ENCODE peak calls at places on chromosomes 7 and 10, in five cellular contexts. G is HepG2, H is K562, L is GM12878, B is SK-N-SH. P is an unnamed sample.

GRCh38 chr10:21526952-21527633 is 1.6 kb upstream of the SKIDA1 start:
- DNase-seq in G (peak; percentile 70), H (peak; percentile 68), L (no peak), B (peak; percentile 73), P (no peak)

GRCh38 chr10:48231699-48232315 is 42.7 kb downstream of the FRMPD2 start:
- DNase-seq in G (no peak), H (no peak), L (peak; percentile 64), B (no peak), P (no peak)

GRCh38 chr10:125521721-125522680 is 161.0 kb downstream of the TEX36 start:
- DNase-seq in G (peak; percentile 23), H (peak; percentile 63), L (no peak), B (peak; percentile 59), P (peak; percentile 25)

GRCh38 chr10:20614911-20615310 is 282.2 kb downstream of the NEBL start:
- DNase-seq in G (no peak), H (no peak), L (no peak), B (no peak), P (no peak)

GRCh38 chr7:105177026-105177425 is 163.0 kb downstream of the KMT2E start:
- DNase-seq in G (no peak), H (no peak), L (no peak), B (no peak), P (no peak)

GRCh38 chr10:73892314-73893080 is 18.1 kb upstream of the CAMK2G start:
- DNase-seq in G (no peak), H (no peak), L (no peak), B (no peak), P (no peak)

GRCh38 chr10:108598831-108599230 is 1324.5 kb downstream of the XPNPEP1 start:
- DNase-seq in G (peak; percentile 23), H (no peak), L (no peak), B (no peak), P (no peak)

GRCh38 chr10:97434055-97434454 is 8.1 kb downstream of the PGAM1 start:
- DNase-seq in G (no peak), H (no peak), L (no peak), B (no peak), P (no peak)

GRCh38 chr10:42984761-42985325 is 92.0 kb upstream of the RET start:
- DNase-seq in G (no peak), H (no peak), L (no peak), B (no peak), P (no peak)

GRCh38 chr7:157612664-157613561 is 276.1 kb downstream of the DNAJB6 start:
- DNase-seq in G (no peak), H (no peak), L (no peak), B (no peak), P (peak; percentile 35)

GRCh38 chr7:5670173-5670933 is 111.1 kb downstream of the RNF216 start:
- DNase-seq in G (peak; percentile 34), H (no peak), L (no peak), B (no peak), P (peak; percentile 71)
- TF ChIP-seq REST in G (no peak), H (no peak), L (no peak), B (no peak), P (no peak)

GRCh38 chr10:103481974-103482531 is 3.0 kb upstream of the CALHM3 start:
- DNase-seq in G (peak; percentile 74), H (peak; percentile 52), L (no peak), B (peak; percentile 77), P (peak; percentile 51)
- TF ChIP-seq GABPA in G (no peak), H (no peak), L (no peak), B (no peak), P (no peak)

GRCh38 chr10:88873757-88874156 is 6.3 kb upstream of the STAMBPL1 start:
- DNase-seq in G (no peak), H (no peak), L (no peak), B (no peak), P (no peak)

GRCh38 chr10:88874271-88874670 is 5.8 kb upstream of the STAMBPL1 start:
- DNase-seq in G (no peak), H (no peak), L (no peak), B (no peak), P (no peak)

GRCh38 chr10:88877298-88877697 is 2.7 kb upstream of the STAMBPL1 start:
- DNase-seq in G (no peak), H (no peak), L (no peak), B (no peak), P (no peak)

GRCh38 chr10:88879754-88880286 is at the start of gene STAMBPL1:
- DNase-seq in G (no peak), H (no peak), L (peak; percentile 50), B (no peak), P (peak; percentile 88)

DNA sequence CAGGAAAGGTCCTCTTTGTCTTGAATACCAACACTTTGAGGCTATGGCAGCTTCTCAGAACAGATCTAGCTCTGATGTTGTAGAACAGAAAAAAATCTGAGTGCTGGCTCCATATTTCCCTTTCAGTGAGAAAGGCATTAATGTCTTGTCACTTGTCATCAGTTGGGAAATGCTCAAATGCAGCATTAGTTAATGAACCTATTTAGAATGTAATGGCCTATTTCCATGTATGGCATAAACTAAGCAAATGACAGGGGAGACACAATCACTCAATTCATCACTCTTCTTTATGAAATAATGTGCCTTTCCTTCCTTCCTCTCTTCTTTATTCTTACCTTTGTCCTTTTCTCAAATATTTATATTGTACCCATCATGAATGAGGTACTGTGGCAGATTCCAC is 5.0 kb upstream of the STAMBPL1 start:
- DNase-seq in G (no peak), H (no peak), L (no peak), B (no peak), P (no peak)
- TF ChIP-seq REST in G (no peak), H (no peak), L (no peak), B (no peak), P (no peak)

GRCh38 chr7:106206826-106207541 is 77.8 kb downstream of the NAMPT start:
- DNase-seq in G (no peak), H (no peak), L (no peak), B (no peak), P (no peak)

GRCh38 chr7:106201176-106201575 is 83.6 kb downstream of the NAMPT start:
- DNase-seq in G (no peak), H (no peak), L (no peak), B (no peak), P (no peak)

GRCh38 chr7:106199813-106200364 is 84.9 kb downstream of the NAMPT start:
- DNase-seq in G (no peak), H (no peak), L (no peak), B (no peak), P (no peak)

GRCh38 chr7:106205621-106206222 is 79.1 kb downstream of the NAMPT start:
- DNase-seq in G (no peak), H (no peak), L (peak; percentile 23), B (no peak), P (no peak)
- TF ChIP-seq GABPA in G (no peak), H (no peak), L (no peak), B (no peak), P (no peak)

GRCh38 chr10:87987206-87987605 is 123.8 kb downstream of the PTEN start:
- DNase-seq in G (no peak), H (no peak), L (no peak), B (no peak), P (no peak)

DNA sequence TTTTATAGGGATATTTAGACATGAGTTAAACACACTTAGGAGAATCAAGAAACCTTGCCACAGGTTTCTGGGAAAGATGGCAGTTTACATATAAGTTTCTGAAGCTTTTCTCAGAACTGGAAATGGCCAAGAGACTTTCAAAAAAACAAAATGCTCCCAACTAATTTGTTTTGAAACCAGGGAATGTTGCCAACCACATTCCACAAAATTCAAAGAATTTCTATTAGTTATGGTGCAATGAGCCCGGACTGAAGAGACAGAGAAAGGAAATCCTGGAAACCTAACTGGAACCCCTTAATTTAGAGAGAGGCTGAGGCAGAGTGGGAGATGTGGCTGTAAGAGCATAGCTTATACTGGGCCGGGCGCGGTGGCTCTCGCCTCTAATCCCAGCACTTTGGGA is 128.5 kb downstream of the PTEN start:
- DNase-seq in G (no peak), H (no peak), L (no peak), B (no peak), P (no peak)
- TF ChIP-seq REST in G (no peak), H (no peak), L (no peak), B (no peak), P (no peak)

DNA sequence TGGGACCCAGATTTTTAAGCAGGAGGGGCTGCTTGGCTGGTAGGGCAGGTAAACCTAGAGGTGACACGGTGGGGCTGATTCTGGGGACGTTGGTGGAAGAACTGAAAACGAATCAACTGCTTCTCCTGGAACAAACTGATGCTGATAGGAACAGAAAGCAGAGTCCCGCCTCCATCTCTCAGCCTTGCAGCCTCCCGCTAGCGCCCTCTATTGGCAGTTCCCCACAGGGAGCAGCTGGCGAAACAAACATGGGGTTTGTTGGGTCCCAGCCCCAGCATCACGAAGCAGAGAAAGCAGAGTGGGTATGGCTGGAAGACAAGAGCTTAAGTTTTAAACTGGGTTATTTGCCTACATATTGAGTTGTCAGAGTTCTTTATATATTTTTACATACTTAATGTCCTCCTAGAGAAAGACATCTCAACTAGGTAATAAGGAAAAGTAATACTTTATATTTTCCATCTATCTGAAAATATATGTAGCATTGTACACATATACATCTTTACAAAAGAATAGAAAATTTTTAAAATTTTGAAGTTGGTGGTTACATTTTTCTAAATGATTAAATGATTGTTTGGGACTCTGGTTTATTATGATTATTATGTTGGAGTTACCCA is 42.3 kb upstream of the FOXI2 start:
- DNase-seq in G (peak; percentile 39), H (peak; percentile 17), L (no peak), B (peak; percentile 65), P (no peak)
- TF ChIP-seq GABPA in G (no peak), H (no peak), L (no peak), B (no peak), P (no peak)

DNA sequence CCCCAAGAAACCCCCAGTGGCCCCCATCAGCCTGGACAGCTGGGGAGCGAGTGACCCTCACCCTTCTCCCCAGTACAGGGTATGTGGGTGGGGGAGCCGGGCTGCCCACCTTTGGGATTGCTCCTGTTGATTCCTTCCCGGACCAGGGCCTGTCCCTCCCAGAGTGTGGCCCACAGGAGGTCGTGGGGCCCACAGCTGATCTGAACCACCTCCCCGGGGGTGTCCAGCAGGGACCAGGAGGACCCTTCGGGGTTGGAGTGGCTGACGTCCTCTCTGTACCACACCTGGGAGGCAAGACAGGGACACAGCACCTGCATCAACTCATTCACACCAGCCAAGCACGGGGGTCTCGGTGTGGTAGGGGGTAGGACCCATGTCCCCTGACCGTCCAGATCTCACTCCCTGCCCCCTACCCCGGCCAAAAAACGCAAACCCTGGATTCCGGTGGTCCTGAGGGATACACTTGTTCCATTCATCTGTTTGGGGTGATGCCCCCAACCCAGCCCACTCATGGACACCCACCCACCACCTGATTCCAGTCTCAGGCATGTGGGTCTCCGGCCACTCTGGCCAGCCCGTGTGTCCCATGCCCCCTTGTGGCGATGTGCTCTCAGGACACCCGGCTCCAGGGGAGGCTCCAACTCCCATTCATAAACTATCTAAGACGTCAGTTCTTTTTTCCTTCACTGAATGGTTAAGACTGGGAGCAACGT is 10.9 kb downstream of the TECPR1 start:
- DNase-seq in G (peak; percentile 27), H (peak; percentile 66), L (no peak), B (peak; percentile 89), P (no peak)
- TF ChIP-seq REST in G (no peak), H (no peak), L (no peak), B (no peak), P (no peak)

GRCh38 chr10:54470324-54470631 is 330.8 kb downstream of the PCDH15 start:
- DNase-seq in G (no peak), H (no peak), L (no peak), B (no peak), P (no peak)
- TF ChIP-seq GABPA in G (no peak), H (no peak), L (no peak), B (no peak), P (no peak)

GRCh38 chr7:12802070-12802469 is 114.6 kb downstream of the ARL4A start:
- DNase-seq in G (no peak), H (no peak), L (no peak), B (no peak), P (no peak)
- TF ChIP-seq REST in G (no peak), H (no peak), L (no peak), B (no peak), P (no peak)